ENCODE peak calls at places on chromosomes 12 and 14, in seven cellular contexts. H is foreskin fibroblast, X is testis, Z is glutamatergic neuron, K is tibial artery, L is WERI-Rb-1, D is body of pancreas. V is an unnamed sample.

GRCh38 chr12:85057370-85057963 is 21.3 kb downstream of the LRRIQ1 start:
- DNase-seq in H (peak; percentile 77), X (peak; percentile 39), Z (peak; percentile 28), K (no peak), L (peak; percentile 41), D (peak; percentile 42), V (peak; percentile 62)

GRCh38 chr14:44701563-44702263 is 194.6 kb upstream of the FSCB start:
- DNase-seq in H (no peak), X (no peak), Z (no peak), K (no peak), L (no peak), D (no peak), V (no peak)

GRCh38 chr12:104790296-104791125 is 167.6 kb downstream of the SLC41A2 start:
- DNase-seq in H (peak; percentile 19), X (peak; percentile 67), Z (peak; percentile 78), K (peak; percentile 61), L (peak; percentile 24), D (peak; percentile 26), V (peak; percentile 60)

GRCh38 chr14:55800443-55800842 is 220.4 kb downstream of the KTN1 start:
- DNase-seq in H (no peak), X (no peak), Z (no peak), K (no peak), L (no peak), D (no peak), V (no peak)

GRCh38 chr14:85172290-85172689 is 357.7 kb upstream of the FLRT2 start:
- DNase-seq in H (no peak), X (no peak), Z (no peak), K (no peak), L (no peak), D (no peak), V (no peak)

GRCh38 chr12:131793623-131794022 is 34.6 kb upstream of the MMP17 start:
- DNase-seq in H (peak; percentile 61), X (no peak), Z (no peak), K (no peak), L (no peak), D (no peak), V (no peak)

GRCh38 chr12:89212339-89212771 is 139.9 kb downstream of the DUSP6 start:
- DNase-seq in H (peak; percentile 55), X (no peak), Z (no peak), K (no peak), L (no peak), D (no peak), V (no peak)

GRCh38 chr12:88391556-88391955 is 188.7 kb downstream of the KITLG start:
- DNase-seq in H (peak; percentile 89), X (no peak), Z (no peak), K (no peak), L (no peak), D (no peak), V (no peak)

GRCh38 chr12:13234045-13234641 is 37.6 kb downstream of the EMP1 start:
- DNase-seq in H (peak; percentile 85), X (peak; percentile 66), Z (peak; percentile 32), K (no peak), L (peak; percentile 56), D (peak; percentile 57), V (peak; percentile 67)

GRCh38 chr14:57293851-57294837 is 25.4 kb downstream of the AP5M1 start:
- DNase-seq in H (peak; percentile 39), X (no peak), Z (no peak), K (no peak), L (peak; percentile 52), D (no peak), V (no peak)

GRCh38 chr14:32514236-32514635 is 185.1 kb downstream of the AKAP6 start:
- DNase-seq in H (peak; percentile 27), X (no peak), Z (no peak), K (no peak), L (no peak), D (no peak), V (no peak)

GRCh38 chr14:55638665-55639064 is 58.7 kb downstream of the KTN1 start:
- DNase-seq in H (no peak), X (no peak), Z (no peak), K (no peak), L (no peak), D (no peak), V (no peak)

GRCh38 chr12:23534196-23534595 is 415.3 kb downstream of the SOX5 start:
- DNase-seq in H (no peak), X (no peak), Z (no peak), K (no peak), L (no peak), D (no peak), V (no peak)

GRCh38 chr12:58443273-58443980 is 476.9 kb downstream of the LRIG3 start:
- DNase-seq in H (peak; percentile 56), X (peak; percentile 17), Z (peak; percentile 22), K (no peak), L (peak; percentile 30), D (no peak), V (peak; percentile 38)

GRCh38 chr12:99157946-99158345 is 489.6 kb upstream of the GARIN6 start:
- DNase-seq in H (no peak), X (no peak), Z (no peak), K (no peak), L (no peak), D (no peak), V (no peak)

GRCh38 chr14:66074546-66074945 is 411.6 kb upstream of the CCDC196 start:
- DNase-seq in H (no peak), X (no peak), Z (no peak), K (no peak), L (no peak), D (no peak), V (no peak)

GRCh38 chr14:49972199-49972671 is 79.4 kb downstream of the ARF6 start:
- DNase-seq in H (peak; percentile 92), X (no peak), Z (no peak), K (no peak), L (peak; percentile 29), D (peak; percentile 64), V (no peak)

GRCh38 chr12:53123578-53124351 is 20.5 kb downstream of the SOAT2 start:
- DNase-seq in H (peak; percentile 67), X (no peak), Z (no peak), K (no peak), L (no peak), D (no peak), V (no peak)

GRCh38 chr14:80364274-80364673 is 153.0 kb upstream of the DIO2 start:
- DNase-seq in H (peak; percentile 28), X (no peak), Z (no peak), K (no peak), L (no peak), D (no peak), V (no peak)
- TF ChIP-seq CTCF in H (peak; percentile 32), X (no peak), Z (peak; percentile 31), K (no peak), L (peak; percentile 37), D (peak; percentile 52), V (peak; percentile 16)

GRCh38 chr14:97723321-97723720 is 926.1 kb downstream of the VRK1 start:
- DNase-seq in H (no peak), X (no peak), Z (no peak), K (no peak), L (no peak), D (no peak), V (no peak)
- TF ChIP-seq CTCF in H (no peak), X (no peak), Z (no peak), K (no peak), L (no peak), D (no peak), V (no peak)

GRCh38 chr12:116818948-116819832 is 62.1 kb downstream of the HRK start:
- DNase-seq in H (peak; percentile 98), X (peak; percentile 91), Z (peak; percentile 95), K (peak; percentile 97), L (peak; percentile 94), D (peak; percentile 94), V (peak; percentile 83)
- TF ChIP-seq CTCF in H (no peak), X (no peak), Z (no peak), K (peak; percentile 24), L (no peak), D (peak; percentile 40), V (no peak)

DNA sequence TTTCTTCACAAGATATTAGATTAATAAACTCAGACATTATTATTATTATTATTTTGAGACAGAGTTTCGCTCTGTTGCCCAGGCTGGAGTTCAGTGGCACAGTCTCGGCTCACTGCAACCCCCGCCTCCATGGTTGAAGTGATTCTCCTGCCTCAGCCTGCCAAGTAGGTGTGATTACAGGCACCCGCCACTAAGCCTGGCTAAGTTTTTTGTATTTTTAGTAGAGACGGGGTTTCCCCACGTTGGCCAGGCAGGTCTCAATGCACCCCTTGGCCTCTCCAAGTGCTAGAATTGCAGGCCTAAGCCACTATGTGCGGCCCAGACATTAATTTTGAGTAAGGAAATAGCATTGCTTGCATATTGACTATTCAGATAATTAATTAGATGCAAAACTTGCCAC is 554.9 kb upstream of the LRFN5 start:
- DNase-seq in H (no peak), X (no peak), Z (no peak), K (no peak), L (no peak), D (no peak), V (no peak)
- TF ChIP-seq CTCF in H (no peak), X (no peak), Z (peak; percentile 24), K (no peak), L (no peak), D (no peak), V (no peak)

GRCh38 chr14:23093104-23093503 is 1.8 kb downstream of the ACIN1 start:
- DNase-seq in H (no peak), X (no peak), Z (no peak), K (no peak), L (no peak), D (no peak), V (no peak)

GRCh38 chr14:23094666-23095195 is at the start of gene ACIN1:
- DNase-seq in H (peak; percentile 92), X (peak; percentile 87), Z (no peak), K (no peak), L (peak; percentile 90), D (peak; percentile 74), V (no peak)

GRCh38 chr14:23093526-23093925 is 1.4 kb downstream of the ACIN1 start:
- DNase-seq in H (no peak), X (no peak), Z (no peak), K (no peak), L (no peak), D (no peak), V (no peak)

GRCh38 chr14:23095196-23096108 is at the start of gene C14orf119:
- DNase-seq in H (peak; percentile 100), X (peak; percentile 100), Z (peak; percentile 100), K (peak; percentile 100), L (peak; percentile 99), D (peak; percentile 100), V (peak; percentile 99)

GRCh38 chr14:23093993-23094665 is 807 bp downstream of the ACIN1 start:
- DNase-seq in H (no peak), X (no peak), Z (peak; percentile 83), K (no peak), L (no peak), D (no peak), V (peak; percentile 70)
- TF ChIP-seq CTCF in H (peak; percentile 24), X (no peak), Z (no peak), K (no peak), L (peak; percentile 9), D (no peak), V (no peak)

GRCh38 chr12:6072302-6072752 is 52.1 kb downstream of the VWF start:
- DNase-seq in H (peak; percentile 37), X (no peak), Z (no peak), K (no peak), L (no peak), D (no peak), V (no peak)
- TF ChIP-seq CTCF in H (peak; percentile 24), X (no peak), Z (no peak), K (no peak), L (no peak), D (no peak), V (no peak)

V was measured in endothelial cell.